ENCODE peak calls at places on chromosome 2, in seven cellular contexts. One of them, this sample, is unnamed.
A peak's percentile ranks its signal among the peaks of the same experiment; 100 is the strongest.

GRCh38 chr2:159169187-159169586 is 117.3 kb downstream of the WDSUB1 start:
- DNase-seq in SJSA1: no peak
- DNase-seq in hepatocyte: no peak
- DNase-seq in IMR-90: peak; percentile 25
- DNase-seq in GM23248: no peak
- DNase-seq in adrenal gland: no peak
- DNase-seq in astrocyte: peak; percentile 53
- DNase-seq in this sample: no peak

GRCh38 chr2:11342561-11343343 is 1.7 kb downstream of the ROCK2 start:
- DNase-seq in astrocyte: peak; percentile 72
- DNase-seq in hepatocyte: peak; percentile 70
- DNase-seq in GM23248: peak; percentile 91
- DNase-seq in SJSA1: peak; percentile 84
- DNase-seq in IMR-90: peak; percentile 87
- DNase-seq in adrenal gland: peak; percentile 30
- DNase-seq in this sample: no peak

GRCh38 chr2:181858600-181858999 is 32.9 kb upstream of the ITPRID2 start:
- DNase-seq in astrocyte: no peak
- DNase-seq in hepatocyte: no peak
- DNase-seq in SJSA1: no peak
- DNase-seq in adrenal gland: no peak
- DNase-seq in GM23248: no peak
- DNase-seq in IMR-90: no peak
- DNase-seq in this sample: no peak

GRCh38 chr2:239479471-239479870 is 78.7 kb upstream of the HDAC4 start:
- DNase-seq in IMR-90: no peak
- DNase-seq in SJSA1: no peak
- DNase-seq in adrenal gland: no peak
- DNase-seq in hepatocyte: no peak
- DNase-seq in GM23248: no peak
- DNase-seq in astrocyte: no peak
- DNase-seq in this sample: no peak

GRCh38 chr2:226131299-226131784 is 668.3 kb downstream of the IRS1 start:
- DNase-seq in GM23248: no peak
- DNase-seq in adrenal gland: no peak
- DNase-seq in astrocyte: no peak
- DNase-seq in SJSA1: no peak
- DNase-seq in hepatocyte: no peak
- DNase-seq in IMR-90: no peak
- DNase-seq in this sample: no peak

GRCh38 chr2:43052204-43052943 is 174.0 kb downstream of the ZFP36L2 start:
- DNase-seq in IMR-90: no peak
- DNase-seq in SJSA1: no peak
- DNase-seq in adrenal gland: no peak
- DNase-seq in hepatocyte: no peak
- DNase-seq in GM23248: no peak
- DNase-seq in astrocyte: no peak
- DNase-seq in this sample: no peak

GRCh38 chr2:118292991-118293390 is 204.7 kb downstream of the INSIG2 start:
- DNase-seq in SJSA1: no peak
- DNase-seq in adrenal gland: no peak
- DNase-seq in hepatocyte: no peak
- DNase-seq in GM23248: peak; percentile 82
- DNase-seq in astrocyte: peak; percentile 38
- DNase-seq in IMR-90: no peak
- DNase-seq in this sample: no peak

GRCh38 chr2:28152585-28153284 is 239.9 kb upstream of the FOSL2 start:
- DNase-seq in astrocyte: peak; percentile 84
- DNase-seq in GM23248: peak; percentile 70
- DNase-seq in adrenal gland: no peak
- DNase-seq in SJSA1: no peak
- DNase-seq in IMR-90: peak; percentile 45
- DNase-seq in hepatocyte: no peak
- DNase-seq in this sample: no peak

GRCh38 chr2:109265369-109265768 is 136.4 kb downstream of the SH3RF3 start:
- DNase-seq in SJSA1: no peak
- DNase-seq in astrocyte: no peak
- DNase-seq in GM23248: no peak
- DNase-seq in adrenal gland: peak; percentile 4
- DNase-seq in IMR-90: no peak
- DNase-seq in hepatocyte: no peak
- DNase-seq in this sample: no peak

GRCh38 chr2:86563650-86564061 is 413 bp upstream of the CHMP3 start:
- DNase-seq in hepatocyte: no peak
- DNase-seq in adrenal gland: no peak
- DNase-seq in IMR-90: no peak
- DNase-seq in SJSA1: no peak
- DNase-seq in GM23248: no peak
- DNase-seq in astrocyte: no peak
- DNase-seq in this sample: no peak

GRCh38 chr2:221494556-221494955 is 77.5 kb downstream of the EPHA4 start:
- DNase-seq in adrenal gland: no peak
- DNase-seq in astrocyte: peak; percentile 39
- DNase-seq in GM23248: peak; percentile 8
- DNase-seq in hepatocyte: no peak
- DNase-seq in SJSA1: no peak
- DNase-seq in IMR-90: no peak
- DNase-seq in this sample: no peak

GRCh38 chr2:37146062-37146461 is 10.7 kb downstream of the EIF2AK2 start:
- DNase-seq in IMR-90: no peak
- DNase-seq in SJSA1: no peak
- DNase-seq in astrocyte: no peak
- DNase-seq in hepatocyte: no peak
- DNase-seq in adrenal gland: no peak
- DNase-seq in GM23248: no peak
- DNase-seq in this sample: no peak

GRCh38 chr2:160368988-160369935 is 124.3 kb downstream of the RBMS1 start:
- DNase-seq in GM23248: peak; percentile 72
- DNase-seq in IMR-90: peak; percentile 46
- DNase-seq in SJSA1: no peak
- DNase-seq in adrenal gland: no peak
- DNase-seq in astrocyte: peak; percentile 81
- DNase-seq in hepatocyte: no peak
- DNase-seq in this sample: no peak

GRCh38 chr2:33672389-33672788 is 73.3 kb upstream of the FAM98A start:
- DNase-seq in GM23248: no peak
- DNase-seq in adrenal gland: no peak
- DNase-seq in IMR-90: no peak
- DNase-seq in astrocyte: no peak
- DNase-seq in SJSA1: no peak
- DNase-seq in hepatocyte: no peak
- DNase-seq in this sample: no peak
- H3K4me1 ChIP-seq in GM23248: no peaks in the 10 kb centered on the region
- H3K4me1 ChIP-seq in adrenal gland: no peaks in the 10 kb centered on the region
- H3K4me1 ChIP-seq in IMR-90: no peaks in the 10 kb centered on the region
- H3K4me1 ChIP-seq in astrocyte: no peaks in the 10 kb centered on the region
- H3K4me1 ChIP-seq in SJSA1: no peaks in the 10 kb centered on the region
- H3K4me1 ChIP-seq in hepatocyte: no peaks in the 10 kb centered on the region
- H3K4me1 ChIP-seq in this sample: no peaks in the 10 kb centered on the region

GRCh38 chr2:218327451-218327850 is 29.2 kb upstream of the CATIP start:
- DNase-seq in adrenal gland: no peak
- DNase-seq in GM23248: no peak
- DNase-seq in astrocyte: no peak
- DNase-seq in SJSA1: no peak
- DNase-seq in IMR-90: no peak
- DNase-seq in hepatocyte: no peak
- DNase-seq in this sample: no peak

GRCh38 chr2:218323526-218324472 is 31.5 kb upstream of the TMBIM1 start:
- DNase-seq in IMR-90: peak; percentile 60
- DNase-seq in astrocyte: peak; percentile 32
- DNase-seq in SJSA1: peak; percentile 75
- DNase-seq in adrenal gland: peak; percentile 77
- DNase-seq in hepatocyte: peak; percentile 83
- DNase-seq in GM23248: peak; percentile 36
- DNase-seq in this sample: no peak

GRCh38 chr2:218328294-218328693 is 28.4 kb upstream of the CATIP start:
- DNase-seq in IMR-90: no peak
- DNase-seq in SJSA1: no peak
- DNase-seq in adrenal gland: no peak
- DNase-seq in astrocyte: no peak
- DNase-seq in GM23248: no peak
- DNase-seq in hepatocyte: no peak
- DNase-seq in this sample: no peak

GRCh38 chr2:218325566-218326160 is 31.0 kb upstream of the CATIP start:
- DNase-seq in SJSA1: no peak
- DNase-seq in hepatocyte: no peak
- DNase-seq in IMR-90: no peak
- DNase-seq in GM23248: no peak
- DNase-seq in astrocyte: no peak
- DNase-seq in adrenal gland: no peak
- DNase-seq in this sample: no peak

DNA sequence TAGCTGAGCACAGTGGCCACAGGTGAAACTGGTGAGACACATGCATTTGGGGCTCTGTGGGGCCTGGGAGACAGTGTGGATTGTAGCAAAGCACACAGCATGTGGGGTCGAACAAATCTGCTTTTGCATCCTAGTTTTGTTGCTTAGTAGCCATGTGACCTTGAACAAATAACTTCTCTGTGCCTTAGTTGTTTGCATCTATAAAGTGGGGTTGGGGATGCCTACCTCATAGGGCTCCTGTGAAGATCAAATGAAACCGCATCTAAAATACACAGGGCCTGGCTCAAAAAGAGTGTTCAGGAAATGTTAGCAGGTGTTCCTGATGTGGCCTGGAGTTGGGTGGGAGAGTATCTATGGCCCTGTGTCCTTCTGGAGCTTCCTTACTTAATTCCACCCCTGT is 30.3 kb upstream of the CATIP start:
- DNase-seq in astrocyte: no peak
- DNase-seq in IMR-90: no peak
- DNase-seq in adrenal gland: no peak
- DNase-seq in GM23248: no peak
- DNase-seq in SJSA1: no peak
- DNase-seq in hepatocyte: no peak
- DNase-seq in this sample: no peak
- H3K4me1 ChIP-seq in astrocyte: peaks cover 18% of the 10 kb centered on the region
- H3K4me1 ChIP-seq in IMR-90: peaks cover 10% of the 10 kb centered on the region
- H3K4me1 ChIP-seq in adrenal gland: peaks cover 25% of the 10 kb centered on the region
- H3K4me1 ChIP-seq in GM23248: peaks cover 5% of the 10 kb centered on the region
- H3K4me1 ChIP-seq in SJSA1: peaks cover 21% of the 10 kb centered on the region
- H3K4me1 ChIP-seq in hepatocyte: peaks cover 39% of the 10 kb centered on the region
- H3K4me1 ChIP-seq in this sample: peaks cover 18% of the 10 kb centered on the region

GRCh38 chr2:6915399-6915798 is 1.8 kb upstream of the RNF144A start:
- DNase-seq in GM23248: no peak
- DNase-seq in SJSA1: no peak
- DNase-seq in hepatocyte: no peak
- DNase-seq in astrocyte: no peak
- DNase-seq in IMR-90: no peak
- DNase-seq in adrenal gland: no peak
- DNase-seq in this sample: no peak
- H3K4me1 ChIP-seq in GM23248: no peaks in the 10 kb centered on the region
- H3K4me1 ChIP-seq in SJSA1: peaks cover 18% of the 10 kb centered on the region
- H3K4me1 ChIP-seq in hepatocyte: no peaks in the 10 kb centered on the region
- H3K4me1 ChIP-seq in astrocyte: peaks cover 3% of the 10 kb centered on the region
- H3K4me1 ChIP-seq in IMR-90: no peaks in the 10 kb centered on the region
- H3K4me1 ChIP-seq in adrenal gland: peaks cover 28% of the 10 kb centered on the region
- H3K4me1 ChIP-seq in this sample: peaks cover 3% of the 10 kb centered on the region

GRCh38 chr2:134170269-134170668 is 83.6 kb upstream of the MGAT5 start:
- DNase-seq in GM23248: peak; percentile 29
- DNase-seq in hepatocyte: no peak
- DNase-seq in SJSA1: no peak
- DNase-seq in astrocyte: no peak
- DNase-seq in IMR-90: peak; percentile 48
- DNase-seq in adrenal gland: no peak
- DNase-seq in this sample: no peak

GRCh38 chr2:134163336-134163735 is 90.5 kb upstream of the MGAT5 start:
- DNase-seq in adrenal gland: no peak
- DNase-seq in hepatocyte: no peak
- DNase-seq in SJSA1: no peak
- DNase-seq in IMR-90: no peak
- DNase-seq in astrocyte: no peak
- DNase-seq in GM23248: no peak
- DNase-seq in this sample: no peak

GRCh38 chr2:134164306-134164705 is 89.6 kb upstream of the MGAT5 start:
- DNase-seq in hepatocyte: no peak
- DNase-seq in adrenal gland: no peak
- DNase-seq in IMR-90: no peak
- DNase-seq in GM23248: no peak
- DNase-seq in SJSA1: no peak
- DNase-seq in astrocyte: no peak
- DNase-seq in this sample: no peak

GRCh38 chr2:134169788-134170187 is 84.1 kb upstream of the MGAT5 start:
- DNase-seq in adrenal gland: no peak
- DNase-seq in SJSA1: no peak
- DNase-seq in astrocyte: no peak
- DNase-seq in hepatocyte: no peak
- DNase-seq in IMR-90: no peak
- DNase-seq in GM23248: no peak
- DNase-seq in this sample: no peak

DNA sequence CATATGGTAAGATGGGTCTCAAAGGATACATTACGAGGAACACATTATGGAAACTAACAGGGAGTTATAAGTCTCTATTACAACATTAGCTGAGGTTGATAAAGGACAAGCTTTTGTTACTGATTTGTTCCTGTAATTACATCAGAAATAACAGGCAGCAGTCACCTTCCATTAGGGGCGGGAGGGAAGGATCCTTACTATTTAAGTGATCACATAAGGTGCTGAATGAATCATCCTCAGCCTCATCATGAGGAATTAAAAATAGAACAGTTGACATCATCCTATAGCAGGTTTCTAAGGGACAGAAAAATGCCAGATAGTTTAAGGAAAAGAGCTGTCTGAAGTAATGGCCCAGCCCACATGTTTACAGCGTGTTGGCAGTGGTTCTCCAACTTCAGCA is 86.9 kb upstream of the MGAT5 start:
- DNase-seq in adrenal gland: no peak
- DNase-seq in IMR-90: peak; percentile 70
- DNase-seq in astrocyte: peak; percentile 38
- DNase-seq in hepatocyte: no peak
- DNase-seq in GM23248: peak; percentile 57
- DNase-seq in SJSA1: no peak
- DNase-seq in this sample: no peak
- H3K4me1 ChIP-seq in adrenal gland: peaks cover 6% of the 10 kb centered on the region
- H3K4me1 ChIP-seq in IMR-90: peaks cover 3% of the 10 kb centered on the region
- H3K4me1 ChIP-seq in astrocyte: no peaks in the 10 kb centered on the region
- H3K4me1 ChIP-seq in hepatocyte: no peaks in the 10 kb centered on the region
- H3K4me1 ChIP-seq in GM23248: peaks cover 4% of the 10 kb centered on the region
- H3K4me1 ChIP-seq in SJSA1: no peaks in the 10 kb centered on the region
- H3K4me1 ChIP-seq in this sample: peaks cover 20% of the 10 kb centered on the region